ENCODE peak calls at places on chromosomes 6 and 20, in six cellular contexts. Q is endodermal cell, I is fibroblast of lung, Z is SK-N-SH, Y is heart right ventricle, P is adrenal gland. U is an unnamed sample.

GRCh38 chr6:121896363-121896762 is 460.9 kb downstream of the GJA1 start:
- DNase-seq in Q (no peak), I (no peak), Z (no peak), Y (no peak), P (no peak), U (peak; percentile 45)

GRCh38 chr6:36929607-36930006 is 24.9 kb upstream of the PI16 start:
- DNase-seq in Q (no peak), I (peak; percentile 79), Z (no peak), Y (no peak), P (peak; percentile 50), U (no peak)

GRCh38 chr6:168637853-168638252 is 196.9 kb downstream of the SMOC2 start:
- DNase-seq in Q (no peak), I (no peak), Z (no peak), Y (no peak), P (no peak), U (no peak)

GRCh38 chr20:46255440-46256104 is 52.7 kb downstream of the CDH22 start:
- DNase-seq in Q (no peak), I (no peak), Z (peak; percentile 68), Y (peak; percentile 71), P (peak; percentile 85), U (peak; percentile 92)

GRCh38 chr20:22411568-22412450 is 172.6 kb downstream of the FOXA2 start:
- DNase-seq in Q (no peak), I (peak; percentile 73), Z (no peak), Y (peak; percentile 9), P (peak; percentile 28), U (no peak)

GRCh38 chr6:68635706-68636513 is 828 bp downstream of the ADGRB3 start:
- DNase-seq in Q (peak; percentile 72), I (peak; percentile 53), Z (peak; percentile 44), Y (no peak), P (no peak), U (no peak)

GRCh38 chr20:12966468-12967085 is 42.2 kb upstream of the SPTLC3 start:
- DNase-seq in Q (no peak), I (peak; percentile 76), Z (no peak), Y (no peak), P (no peak), U (no peak)

GRCh38 chr6:105428342-105428957 is 25.6 kb upstream of the PREP start:
- DNase-seq in Q (no peak), I (peak; percentile 69), Z (no peak), Y (no peak), P (no peak), U (peak; percentile 18)

GRCh38 chr6:11491998-11492397 is 45.6 kb upstream of the TMEM170B start:
- DNase-seq in Q (no peak), I (no peak), Z (no peak), Y (no peak), P (no peak), U (no peak)

GRCh38 chr20:8951136-8951535 is 117.8 kb upstream of the PLCB4 start:
- DNase-seq in Q (no peak), I (no peak), Z (no peak), Y (no peak), P (no peak), U (no peak)

GRCh38 chr6:79543886-79544285 is 6.7 kb upstream of the LCA5 start:
- DNase-seq in Q (no peak), I (no peak), Z (no peak), Y (no peak), P (no peak), U (no peak)
- H3K27ac ChIP-seq in Q (no peak overlapping the region), I (peak overlapping the region; percentile 55), Z (peak overlapping the region; percentile 83), Y (peak overlapping the region; percentile 44), P (peak overlapping the region; percentile 67), U (peak overlapping the region; percentile 79)

DNA sequence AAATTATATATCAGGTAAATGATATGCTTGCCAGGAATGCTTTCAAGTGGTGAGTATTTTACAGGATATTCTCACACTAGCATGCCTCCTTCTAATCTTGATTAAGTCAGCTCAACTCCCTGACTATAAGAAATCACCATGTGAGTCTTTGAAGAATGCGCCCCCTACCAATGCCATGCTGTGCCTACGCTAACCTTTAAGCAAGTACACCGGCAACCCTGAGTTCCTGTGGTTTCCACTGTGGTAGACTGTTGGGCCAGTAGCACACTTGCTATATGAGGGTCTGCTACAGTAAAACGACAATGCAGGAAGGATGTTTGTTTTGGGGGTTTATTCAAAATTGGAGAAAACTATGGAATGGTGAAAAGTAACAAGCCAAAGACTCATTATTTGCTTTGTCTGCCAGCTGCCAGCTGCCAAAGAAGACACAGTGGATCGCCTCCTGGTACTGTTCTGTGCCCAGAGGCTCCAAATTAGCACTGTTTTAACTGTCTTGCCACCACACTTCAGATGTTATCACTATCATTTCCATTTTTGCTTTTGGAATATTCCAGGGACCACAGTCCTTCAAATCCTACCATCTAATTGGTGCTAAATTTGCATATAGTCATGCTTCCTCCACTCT is 333.5 kb downstream of the RNGTT start:
- DNase-seq in Q (peak; percentile 83), I (no peak), Z (no peak), Y (no peak), P (no peak), U (no peak)
- TF ChIP-seq CTCF in Q (peak; percentile 68), I (no peak), Z (no peak), Y (no peak), P (no peak), U (peak; percentile 9)

GRCh38 chr6:15088904-15089568 is 156.8 kb upstream of the JARID2 start:
- DNase-seq in Q (no peak), I (no peak), Z (peak; percentile 16), Y (no peak), P (no peak), U (no peak)

GRCh38 chr6:15087234-15087633 is 158.6 kb upstream of the JARID2 start:
- DNase-seq in Q (no peak), I (no peak), Z (no peak), Y (no peak), P (no peak), U (no peak)

GRCh38 chr6:15089569-15090144 is 156.2 kb upstream of the JARID2 start:
- DNase-seq in Q (no peak), I (no peak), Z (no peak), Y (no peak), P (no peak), U (no peak)

GRCh38 chr6:15090145-15090579 is 155.7 kb upstream of the JARID2 start:
- DNase-seq in Q (no peak), I (no peak), Z (no peak), Y (peak; percentile 8), P (no peak), U (peak; percentile 18)

GRCh38 chr6:15086273-15087158 is 159.4 kb upstream of the JARID2 start:
- DNase-seq in Q (no peak), I (no peak), Z (no peak), Y (no peak), P (no peak), U (no peak)
- H3K4me1 ChIP-seq in Q (no peaks in the 10 kb centered on the region), I (no peaks in the 10 kb centered on the region), Z (no peaks in the 10 kb centered on the region), Y (peaks cover 4% of the 10 kb centered on the region), P (no peaks in the 10 kb centered on the region), U (no peaks in the 10 kb centered on the region)

GRCh38 chr6:114087496-114087895 is 116.5 kb upstream of the HDAC2 start:
- DNase-seq in Q (no peak), I (peak; percentile 14), Z (no peak), Y (no peak), P (no peak), U (no peak)

GRCh38 chr6:114092943-114093342 is 122.0 kb upstream of the HDAC2 start:
- DNase-seq in Q (no peak), I (no peak), Z (no peak), Y (no peak), P (no peak), U (no peak)

GRCh38 chr6:114085206-114085605 is 114.3 kb upstream of the HDAC2 start:
- DNase-seq in Q (no peak), I (peak; percentile 27), Z (no peak), Y (no peak), P (no peak), U (no peak)

GRCh38 chr6:114090626-114091025 is 119.7 kb upstream of the HDAC2 start:
- DNase-seq in Q (no peak), I (peak; percentile 25), Z (no peak), Y (no peak), P (no peak), U (no peak)
- H3K27ac ChIP-seq in Q (no peak overlapping the region), I (no peak overlapping the region), Z (no peak overlapping the region), Y (no peak overlapping the region), P (no peak overlapping the region), U (no peak overlapping the region)

GRCh38 chr6:33383427-33384185 is 8.0 kb upstream of the KIFC1 start:
- DNase-seq in Q (no peak), I (no peak), Z (no peak), Y (no peak), P (no peak), U (no peak)

GRCh38 chr6:33380272-33380981 is 11.2 kb upstream of the KIFC1 start:
- DNase-seq in Q (no peak), I (no peak), Z (no peak), Y (no peak), P (no peak), U (peak; percentile 18)

GRCh38 chr6:33390173-33390572 is 1.4 kb upstream of the KIFC1 start:
- DNase-seq in Q (no peak), I (no peak), Z (no peak), Y (no peak), P (no peak), U (no peak)

DNA sequence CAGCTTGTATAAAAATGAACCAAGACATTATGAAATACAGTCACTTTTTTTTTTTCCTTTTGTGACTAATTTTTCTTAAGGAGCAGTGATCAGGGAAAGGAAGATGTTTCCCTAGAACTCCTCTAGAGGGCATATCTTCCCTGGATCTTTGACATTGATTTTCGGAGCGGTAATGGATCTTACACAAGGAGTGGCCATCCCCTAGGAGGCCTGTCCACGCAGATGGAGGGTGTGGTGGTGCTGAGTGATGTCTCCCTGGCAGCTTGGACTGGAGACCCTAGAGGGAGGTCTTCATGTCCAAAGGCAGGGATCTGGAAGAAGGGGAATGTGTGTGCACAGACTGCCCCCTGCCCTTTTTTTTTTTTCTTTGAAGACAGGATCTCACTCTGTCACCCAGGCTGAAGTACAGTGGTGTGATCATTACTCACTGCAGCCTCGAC is 7.0 kb upstream of the KIFC1 start:
- DNase-seq in Q (peak; percentile 68), I (peak; percentile 85), Z (no peak), Y (no peak), P (no peak), U (peak; percentile 67)
- TF ChIP-seq CTCF in Q (peak; percentile 78), I (peak; percentile 65), Z (peak; percentile 54), Y (peak; percentile 33), P (peak; percentile 35), U (peak; percentile 78)

U was measured in foreskin keratinocyte.